ENCODE peak calls at places on chromosome 10, in seven cellular contexts. One of them, this sample, is unnamed.

GRCh38 chr10:13809447-13809846 is 222.7 kb downstream of the PRPF18 start:
- DNase-seq in OCI-LY7: no peak
- DNase-seq in tibial artery: no peak
- DNase-seq in Panc1: no peak
- DNase-seq in Calu3: no peak
- DNase-seq in progenitor cell of endocrine pancreas: peak
- DNase-seq in neural crest cell: no peak
- DNase-seq in this sample: no peak

GRCh38 chr10:126917375-126917774 is 12.1 kb downstream of the DOCK1 start:
- DNase-seq in Panc1: no peak
- DNase-seq in tibial artery: no peak
- DNase-seq in neural crest cell: no peak
- DNase-seq in OCI-LY7: no peak
- DNase-seq in Calu3: no peak
- DNase-seq in progenitor cell of endocrine pancreas: no peak
- DNase-seq in this sample: no peak

GRCh38 chr10:127280446-127280845 is 84.1 kb upstream of the INSYN2A start:
- DNase-seq in Panc1: no peak
- DNase-seq in progenitor cell of endocrine pancreas: no peak
- DNase-seq in Calu3: no peak
- DNase-seq in OCI-LY7: no peak
- DNase-seq in neural crest cell: no peak
- DNase-seq in tibial artery: no peak
- DNase-seq in this sample: no peak

GRCh38 chr10:123103944-123104343 is 31.8 kb upstream of the HMX3 start:
- DNase-seq in tibial artery: no peak
- DNase-seq in Panc1: no peak
- DNase-seq in OCI-LY7: no peak
- DNase-seq in neural crest cell: no peak
- DNase-seq in progenitor cell of endocrine pancreas: no peak
- DNase-seq in Calu3: no peak
- DNase-seq in this sample: no peak

GRCh38 chr10:99895867-99896266 is 113.4 kb downstream of the ABCC2 start:
- DNase-seq in progenitor cell of endocrine pancreas: no peak
- DNase-seq in OCI-LY7: no peak
- DNase-seq in Calu3: no peak
- DNase-seq in Panc1: no peak
- DNase-seq in tibial artery: no peak
- DNase-seq in neural crest cell: no peak
- DNase-seq in this sample: no peak

GRCh38 chr10:24952701-24953349 is 419 bp upstream of the PRTFDC1 start:
- DNase-seq in neural crest cell: peak
- DNase-seq in Panc1: no peak
- DNase-seq in OCI-LY7: no peak
- DNase-seq in Calu3: peak
- DNase-seq in tibial artery: peak
- DNase-seq in progenitor cell of endocrine pancreas: peak
- DNase-seq in this sample: no peak

GRCh38 chr10:17026686-17027485 is 102.7 kb downstream of the CUBN start:
- DNase-seq in tibial artery: no peak
- DNase-seq in Panc1: no peak
- DNase-seq in OCI-LY7: no peak
- DNase-seq in progenitor cell of endocrine pancreas: no peak
- DNase-seq in Calu3: no peak
- DNase-seq in neural crest cell: no peak
- DNase-seq in this sample: no peak

GRCh38 chr10:110936757-110937156 is 17.4 kb downstream of the SHOC2 start:
- DNase-seq in Panc1: no peak
- DNase-seq in progenitor cell of endocrine pancreas: no peak
- DNase-seq in tibial artery: no peak
- DNase-seq in neural crest cell: no peak
- DNase-seq in OCI-LY7: no peak
- DNase-seq in Calu3: no peak
- DNase-seq in this sample: no peak

GRCh38 chr10:12205082-12205481 is 9.1 kb downstream of the CDC123 start:
- DNase-seq in Calu3: no peak
- DNase-seq in OCI-LY7: no peak
- DNase-seq in neural crest cell: no peak
- DNase-seq in tibial artery: no peak
- DNase-seq in Panc1: no peak
- DNase-seq in progenitor cell of endocrine pancreas: no peak
- DNase-seq in this sample: no peak

GRCh38 chr10:10677479-10677878 is 340.2 kb upstream of the CELF2 start:
- DNase-seq in Calu3: peak
- DNase-seq in OCI-LY7: peak
- DNase-seq in neural crest cell: peak
- DNase-seq in progenitor cell of endocrine pancreas: peak
- DNase-seq in tibial artery: peak
- DNase-seq in Panc1: peak
- DNase-seq in this sample: no peak

GRCh38 chr10:15379043-15379442 is 8.0 kb upstream of the FAM171A1 start:
- DNase-seq in Panc1: no peak
- DNase-seq in neural crest cell: no peak
- DNase-seq in tibial artery: no peak
- DNase-seq in OCI-LY7: no peak
- DNase-seq in Calu3: no peak
- DNase-seq in progenitor cell of endocrine pancreas: no peak
- DNase-seq in this sample: no peak

GRCh38 chr10:131842351-131843088 is 58.3 kb upstream of the PPP2R2D start:
- DNase-seq in neural crest cell: no peak
- DNase-seq in Panc1: no peak
- DNase-seq in tibial artery: peak
- DNase-seq in Calu3: no peak
- DNase-seq in progenitor cell of endocrine pancreas: peak
- DNase-seq in OCI-LY7: no peak
- DNase-seq in this sample: no peak

GRCh38 chr10:96588601-96589419 is 2.0 kb upstream of the TM9SF3 start:
- DNase-seq in Calu3: no peak
- DNase-seq in OCI-LY7: no peak
- DNase-seq in progenitor cell of endocrine pancreas: no peak
- DNase-seq in neural crest cell: no peak
- DNase-seq in tibial artery: no peak
- DNase-seq in Panc1: no peak
- DNase-seq in this sample: no peak

GRCh38 chr10:95503012-95503411 is 58.2 kb downstream of the SORBS1 start:
- DNase-seq in OCI-LY7: no peak
- DNase-seq in progenitor cell of endocrine pancreas: no peak
- DNase-seq in Calu3: no peak
- DNase-seq in tibial artery: no peak
- DNase-seq in Panc1: no peak
- DNase-seq in neural crest cell: no peak
- DNase-seq in this sample: no peak

GRCh38 chr10:80144302-80145131 is 12.0 kb downstream of the PLAC9 start:
- DNase-seq in OCI-LY7: peak
- DNase-seq in tibial artery: peak
- DNase-seq in progenitor cell of endocrine pancreas: no peak
- DNase-seq in Calu3: peak
- DNase-seq in neural crest cell: no peak
- DNase-seq in Panc1: no peak
- DNase-seq in this sample: no peak

GRCh38 chr10:11235771-11236170 is 218.1 kb downstream of the CELF2 start:
- DNase-seq in neural crest cell: no peak
- DNase-seq in tibial artery: no peak
- DNase-seq in Calu3: no peak
- DNase-seq in progenitor cell of endocrine pancreas: no peak
- DNase-seq in OCI-LY7: no peak
- DNase-seq in Panc1: no peak
- DNase-seq in this sample: no peak

GRCh38 chr10:68826764-68827591 is at the start of gene STOX1:
- DNase-seq in progenitor cell of endocrine pancreas: peak
- DNase-seq in Calu3: peak
- DNase-seq in OCI-LY7: peak
- DNase-seq in Panc1: no peak
- DNase-seq in tibial artery: no peak
- DNase-seq in neural crest cell: peak
- DNase-seq in this sample: peak

GRCh38 chr10:69913586-69913985 is 111.9 kb downstream of the COL13A1 start:
- DNase-seq in OCI-LY7: no peak
- DNase-seq in Panc1: no peak
- DNase-seq in tibial artery: no peak
- DNase-seq in neural crest cell: peak
- DNase-seq in progenitor cell of endocrine pancreas: no peak
- DNase-seq in Calu3: no peak
- DNase-seq in this sample: no peak

GRCh38 chr10:12631787-12632562 is 282.6 kb downstream of the CAMK1D start:
- DNase-seq in Calu3: no peak
- DNase-seq in progenitor cell of endocrine pancreas: no peak
- DNase-seq in Panc1: no peak
- DNase-seq in tibial artery: no peak
- DNase-seq in OCI-LY7: no peak
- DNase-seq in neural crest cell: no peak
- DNase-seq in this sample: no peak

GRCh38 chr10:29859521-29860130 is 199.8 kb downstream of the JCAD start:
- DNase-seq in Panc1: no peak
- DNase-seq in OCI-LY7: no peak
- DNase-seq in progenitor cell of endocrine pancreas: no peak
- DNase-seq in tibial artery: no peak
- DNase-seq in neural crest cell: no peak
- DNase-seq in Calu3: no peak
- DNase-seq in this sample: no peak

GRCh38 chr10:30228638-30229037 is 120.4 kb downstream of the MTPAP start:
- DNase-seq in tibial artery: peak
- DNase-seq in Calu3: no peak
- DNase-seq in Panc1: no peak
- DNase-seq in neural crest cell: no peak
- DNase-seq in OCI-LY7: no peak
- DNase-seq in progenitor cell of endocrine pancreas: no peak
- DNase-seq in this sample: no peak

GRCh38 chr10:103284170-103284569 is 7.2 kb downstream of the INA start:
- DNase-seq in progenitor cell of endocrine pancreas: no peak
- DNase-seq in neural crest cell: no peak
- DNase-seq in Panc1: no peak
- DNase-seq in Calu3: no peak
- DNase-seq in OCI-LY7: no peak
- DNase-seq in tibial artery: no peak
- DNase-seq in this sample: no peak

GRCh38 chr10:49512121-49512809 is 26.7 kb downstream of the ERCC6 start:
- DNase-seq in neural crest cell: no peak
- DNase-seq in Calu3: peak
- DNase-seq in progenitor cell of endocrine pancreas: no peak
- DNase-seq in Panc1: peak
- DNase-seq in OCI-LY7: peak
- DNase-seq in tibial artery: no peak
- DNase-seq in this sample: no peak
- TF ChIP-seq CTCF in neural crest cell: peak
- TF ChIP-seq CTCF in Calu3: peak
- TF ChIP-seq CTCF in progenitor cell of endocrine pancreas: peak
- TF ChIP-seq CTCF in Panc1: peak
- TF ChIP-seq CTCF in OCI-LY7: peak
- TF ChIP-seq CTCF in tibial artery: peak
- TF ChIP-seq CTCF in this sample: peak

GRCh38 chr10:106789623-106790022 is 374.9 kb downstream of the SORCS1 start:
- DNase-seq in OCI-LY7: no peak
- DNase-seq in progenitor cell of endocrine pancreas: no peak
- DNase-seq in Calu3: no peak
- DNase-seq in Panc1: no peak
- DNase-seq in tibial artery: no peak
- DNase-seq in neural crest cell: no peak
- DNase-seq in this sample: no peak

GRCh38 chr10:106795619-106796018 is 368.9 kb downstream of the SORCS1 start:
- DNase-seq in progenitor cell of endocrine pancreas: peak
- DNase-seq in OCI-LY7: no peak
- DNase-seq in neural crest cell: peak
- DNase-seq in Panc1: no peak
- DNase-seq in tibial artery: peak
- DNase-seq in Calu3: no peak
- DNase-seq in this sample: no peak
- TF ChIP-seq CTCF in progenitor cell of endocrine pancreas: peak
- TF ChIP-seq CTCF in OCI-LY7: peak
- TF ChIP-seq CTCF in neural crest cell: peak
- TF ChIP-seq CTCF in Panc1: peak
- TF ChIP-seq CTCF in tibial artery: peak
- TF ChIP-seq CTCF in Calu3: no peak
- TF ChIP-seq CTCF in this sample: peak

GRCh38 chr10:113854757-113855626 is 531 bp downstream of the NHLRC2 start:
- DNase-seq in neural crest cell: peak
- DNase-seq in Panc1: no peak
- DNase-seq in OCI-LY7: peak
- DNase-seq in Calu3: peak
- DNase-seq in progenitor cell of endocrine pancreas: peak
- DNase-seq in tibial artery: peak
- DNase-seq in this sample: peak
- TF ChIP-seq CTCF in neural crest cell: peak
- TF ChIP-seq CTCF in Panc1: no peak
- TF ChIP-seq CTCF in OCI-LY7: peak
- TF ChIP-seq CTCF in Calu3: no peak
- TF ChIP-seq CTCF in progenitor cell of endocrine pancreas: no peak
- TF ChIP-seq CTCF in tibial artery: no peak
- TF ChIP-seq CTCF in this sample: no peak

GRCh38 chr10:3478153-3478552 is 305.6 kb upstream of the PITRM1 start:
- DNase-seq in Panc1: no peak
- DNase-seq in Calu3: no peak
- DNase-seq in progenitor cell of endocrine pancreas: no peak
- DNase-seq in neural crest cell: no peak
- DNase-seq in OCI-LY7: no peak
- DNase-seq in tibial artery: no peak
- DNase-seq in this sample: no peak

GRCh38 chr10:3475367-3475766 is 302.8 kb upstream of the PITRM1 start:
- DNase-seq in tibial artery: no peak
- DNase-seq in neural crest cell: no peak
- DNase-seq in progenitor cell of endocrine pancreas: no peak
- DNase-seq in Panc1: no peak
- DNase-seq in OCI-LY7: no peak
- DNase-seq in Calu3: no peak
- DNase-seq in this sample: no peak

GRCh38 chr10:3476186-3476585 is 303.6 kb upstream of the PITRM1 start:
- DNase-seq in Calu3: no peak
- DNase-seq in OCI-LY7: no peak
- DNase-seq in tibial artery: no peak
- DNase-seq in neural crest cell: no peak
- DNase-seq in progenitor cell of endocrine pancreas: no peak
- DNase-seq in Panc1: no peak
- DNase-seq in this sample: no peak

GRCh38 chr10:3477683-3478082 is 305.1 kb upstream of the PITRM1 start:
- DNase-seq in tibial artery: no peak
- DNase-seq in Calu3: no peak
- DNase-seq in Panc1: no peak
- DNase-seq in progenitor cell of endocrine pancreas: no peak
- DNase-seq in neural crest cell: no peak
- DNase-seq in OCI-LY7: no peak
- DNase-seq in this sample: no peak

DNA sequence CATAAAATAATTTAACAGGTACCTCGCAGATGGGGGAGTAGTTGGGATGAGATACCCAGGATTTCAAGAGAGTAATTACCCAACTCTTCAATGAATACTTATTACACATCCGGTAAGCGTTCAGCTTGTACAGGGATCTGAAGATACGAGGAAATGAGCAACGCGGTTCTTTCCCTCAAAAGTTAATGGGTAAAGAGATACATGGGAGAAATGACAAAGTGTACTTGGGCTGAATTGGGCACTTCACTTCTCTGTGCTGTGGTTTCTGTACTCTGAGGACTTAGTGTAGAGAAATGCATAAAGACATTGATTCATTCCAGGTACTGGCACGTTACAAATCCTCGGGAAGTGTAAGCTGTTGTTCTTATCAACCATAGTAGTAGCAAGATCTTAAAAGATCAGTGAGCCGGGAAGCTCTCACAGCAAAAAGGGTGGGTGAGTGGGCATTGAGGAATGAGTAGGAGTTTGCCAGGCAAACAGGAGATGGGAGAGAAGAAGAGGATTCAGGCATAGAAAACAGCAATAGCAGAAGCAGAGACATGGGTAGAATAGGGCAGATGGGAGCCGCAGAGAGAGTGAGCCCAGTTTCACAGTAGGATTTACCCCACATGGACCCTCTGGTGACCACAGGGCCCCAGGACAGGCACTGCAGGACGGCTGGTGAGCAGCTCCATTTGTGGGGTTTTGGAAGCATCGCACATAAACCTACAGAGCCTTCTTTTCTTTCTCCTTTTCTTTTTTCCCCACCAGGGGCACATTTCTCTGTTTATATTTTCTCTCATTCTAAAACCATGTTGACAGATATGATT is 304.3 kb upstream of the PITRM1 start:
- DNase-seq in OCI-LY7: no peak
- DNase-seq in progenitor cell of endocrine pancreas: no peak
- DNase-seq in neural crest cell: no peak
- DNase-seq in Calu3: no peak
- DNase-seq in Panc1: no peak
- DNase-seq in tibial artery: no peak
- DNase-seq in this sample: no peak
- TF ChIP-seq CTCF in OCI-LY7: peak
- TF ChIP-seq CTCF in progenitor cell of endocrine pancreas: peak
- TF ChIP-seq CTCF in neural crest cell: no peak
- TF ChIP-seq CTCF in Calu3: no peak
- TF ChIP-seq CTCF in Panc1: peak
- TF ChIP-seq CTCF in tibial artery: no peak
- TF ChIP-seq CTCF in this sample: no peak